ENCODE peak calls at places on chromosomes 11 and 22, in four cellular contexts. One of them, this sample, is unnamed.

GRCh38 chr11:92556435-92556834 is 331.8 kb downstream of the FAT3 start:
- DNase-seq in astrocyte of the spinal cord: peak; percentile 38
- DNase-seq in activated T-cell treated with anti-CD3 and anti-CD28 coated beads, Interleukin-2, amount 50 U/mL, for 72 hours: no peak
- DNase-seq in nephron progenitor cell: peak; percentile 36
- DNase-seq in this sample: no peak

GRCh38 chr11:121416909-121417567 is 35.1 kb upstream of the SORL1 start:
- DNase-seq in astrocyte of the spinal cord: peak; percentile 97
- DNase-seq in activated T-cell treated with anti-CD3 and anti-CD28 coated beads, Interleukin-2, amount 50 U/mL, for 72 hours: peak; percentile 48
- DNase-seq in nephron progenitor cell: no peak
- DNase-seq in this sample: no peak

GRCh38 chr11:96278039-96278897 is 64.7 kb downstream of the MAML2 start:
- DNase-seq in astrocyte of the spinal cord: peak; percentile 55
- DNase-seq in activated T-cell treated with anti-CD3 and anti-CD28 coated beads, Interleukin-2, amount 50 U/mL, for 72 hours: no peak
- DNase-seq in nephron progenitor cell: no peak
- DNase-seq in this sample: no peak

GRCh38 chr11:113090716-113091577 is 129.7 kb downstream of the NCAM1 start:
- DNase-seq in astrocyte of the spinal cord: no peak
- DNase-seq in activated T-cell treated with anti-CD3 and anti-CD28 coated beads, Interleukin-2, amount 50 U/mL, for 72 hours: no peak
- DNase-seq in nephron progenitor cell: no peak
- DNase-seq in this sample: no peak

GRCh38 chr11:68122936-68123539 is 1.9 kb upstream of the CHKA start:
- DNase-seq in astrocyte of the spinal cord: no peak
- DNase-seq in activated T-cell treated with anti-CD3 and anti-CD28 coated beads, Interleukin-2, amount 50 U/mL, for 72 hours: no peak
- DNase-seq in nephron progenitor cell: no peak
- DNase-seq in this sample: no peak

GRCh38 chr22:41822289-41823057 is 10.4 kb upstream of the SREBF2 start:
- DNase-seq in astrocyte of the spinal cord: peak; percentile 69
- DNase-seq in activated T-cell treated with anti-CD3 and anti-CD28 coated beads, Interleukin-2, amount 50 U/mL, for 72 hours: peak; percentile 56
- DNase-seq in nephron progenitor cell: no peak
- DNase-seq in this sample: peak; percentile 70

GRCh38 chr22:35622132-35622913 is 5.2 kb upstream of the MB start:
- DNase-seq in astrocyte of the spinal cord: no peak
- DNase-seq in activated T-cell treated with anti-CD3 and anti-CD28 coated beads, Interleukin-2, amount 50 U/mL, for 72 hours: no peak
- DNase-seq in nephron progenitor cell: peak; percentile 46
- DNase-seq in this sample: no peak

GRCh38 chr22:31082606-31083376 is 1.7 kb downstream of the SMTN start:
- DNase-seq in astrocyte of the spinal cord: peak; percentile 26
- DNase-seq in activated T-cell treated with anti-CD3 and anti-CD28 coated beads, Interleukin-2, amount 50 U/mL, for 72 hours: peak; percentile 81
- DNase-seq in nephron progenitor cell: peak; percentile 56
- DNase-seq in this sample: peak; percentile 50

GRCh38 chr11:49208006-49208721 is at the start of gene FOLH1:
- DNase-seq in astrocyte of the spinal cord: no peak
- DNase-seq in activated T-cell treated with anti-CD3 and anti-CD28 coated beads, Interleukin-2, amount 50 U/mL, for 72 hours: no peak
- DNase-seq in nephron progenitor cell: no peak
- DNase-seq in this sample: peak; percentile 14

GRCh38 chr22:35477911-35478582 is 62.6 kb upstream of the RASD2 start:
- DNase-seq in astrocyte of the spinal cord: peak; percentile 64
- DNase-seq in activated T-cell treated with anti-CD3 and anti-CD28 coated beads, Interleukin-2, amount 50 U/mL, for 72 hours: no peak
- DNase-seq in nephron progenitor cell: peak; percentile 67
- DNase-seq in this sample: no peak

GRCh38 chr11:19742595-19743292 is 30.1 kb downstream of the NAV2 start:
- DNase-seq in astrocyte of the spinal cord: peak; percentile 79
- DNase-seq in activated T-cell treated with anti-CD3 and anti-CD28 coated beads, Interleukin-2, amount 50 U/mL, for 72 hours: peak; percentile 67
- DNase-seq in nephron progenitor cell: peak; percentile 81
- DNase-seq in this sample: peak; percentile 44